ENCODE peak calls at places on chromosomes 7 and 10, in four cellular contexts. U is HepG2, I is K562, W is GM12878. L is an unnamed sample.

GRCh38 chr7:154953006-154953684 is 49.8 kb downstream of the PAXIP1 start:
- DNase-seq in U (peak), I (peak), W (no peak), L (peak)

GRCh38 chr7:134350682-134351081 is 34.0 kb upstream of the SLC35B4 start:
- DNase-seq in U (no peak), I (no peak), W (no peak), L (no peak)

GRCh38 chr10:88281592-88282268 is 301.4 kb downstream of the RNLS start:
- DNase-seq in U (no peak), I (no peak), W (no peak), L (no peak)

GRCh38 chr7:214410-215212 is 22.2 kb downstream of the FAM20C start:
- DNase-seq in U (no peak), I (no peak), W (no peak), L (no peak)

GRCh38 chr10:43401627-43402026 is 7.4 kb downstream of the HNRNPF start:
- DNase-seq in U (no peak), I (no peak), W (no peak), L (peak)

GRCh38 chr7:131830681-131831080 is 274.3 kb upstream of the PODXL start:
- DNase-seq in U (no peak), I (no peak), W (no peak), L (no peak)

GRCh38 chr10:5551531-5552375 is 27.0 kb downstream of the CALML3 start:
- DNase-seq in U (no peak), I (peak), W (peak), L (peak)

GRCh38 chr10:132698211-132698751 is 87.7 kb downstream of the NKX6-2 start:
- DNase-seq in U (no peak), I (no peak), W (no peak), L (peak)

GRCh38 chr10:33193867-33194521 is 140.5 kb downstream of the NRP1 start:
- DNase-seq in U (peak), I (no peak), W (no peak), L (no peak)

GRCh38 chr10:129959544-129960492 is 4.3 kb downstream of the EBF3 start:
- DNase-seq in U (no peak), I (no peak), W (no peak), L (no peak)

GRCh38 chr10:20623561-20623960 is 273.6 kb downstream of the NEBL start:
- DNase-seq in U (no peak), I (no peak), W (no peak), L (no peak)

GRCh38 chr7:99762680-99763327 is 21.2 kb downstream of the CYP3A4 start:
- DNase-seq in U (no peak), I (peak), W (no peak), L (no peak)

GRCh38 chr7:22989646-22990587 is 24.0 kb downstream of the HYCC1 start:
- DNase-seq in U (no peak), I (no peak), W (no peak), L (no peak)

GRCh38 chr7:130356121-130356759 is 11.6 kb downstream of the CPA5 start:
- DNase-seq in U (peak), I (no peak), W (no peak), L (peak)

GRCh38 chr10:109919224-109919623 is 4.1 kb downstream of the XPNPEP1 start:
- DNase-seq in U (no peak), I (no peak), W (no peak), L (no peak)

GRCh38 chr10:51139176-51139575 is 64.9 kb downstream of the PRKG1 start:
- DNase-seq in U (no peak), I (no peak), W (no peak), L (no peak)

GRCh38 chr7:136869006-136869961 is 832 bp downstream of the CHRM2 start:
- DNase-seq in U (no peak), I (no peak), W (no peak), L (peak)

GRCh38 chr10:96767611-96768010 is 47.3 kb upstream of the PIK3AP1 start:
- DNase-seq in U (no peak), I (no peak), W (no peak), L (no peak)

GRCh38 chr7:26398436-26399308 is 107.0 kb downstream of the SNX10 start:
- DNase-seq in U (no peak), I (peak), W (peak), L (peak)

GRCh38 chr10:4545077-4545476 is 280.9 kb upstream of the AKR1E2 start:
- DNase-seq in U (no peak), I (no peak), W (no peak), L (no peak)

GRCh38 chr7:117164578-117164977 is 158.3 kb downstream of the WNT2 start:
- DNase-seq in U (no peak), I (no peak), W (no peak), L (no peak)

GRCh38 chr7:157851501-157852067 is 514.8 kb downstream of the DNAJB6 start:
- DNase-seq in U (peak), I (no peak), W (no peak), L (peak)

GRCh38 chr7:24757799-24758275 is 573 bp upstream of the GSDME start:
- DNase-seq in U (peak), I (no peak), W (no peak), L (no peak)

GRCh38 chr7:98282727-98283126 is 1.2 kb downstream of the BRI3 start:
- DNase-seq in U (no peak), I (no peak), W (no peak), L (no peak)

GRCh38 chr10:98186681-98187080 is 52.2 kb downstream of the R3HCC1L start:
- DNase-seq in U (no peak), I (no peak), W (no peak), L (no peak)

GRCh38 chr7:21624320-21624719 is 81.5 kb downstream of the DNAH11 start:
- DNase-seq in U (no peak), I (no peak), W (no peak), L (no peak)

GRCh38 chr10:58017719-58018367 is 249.9 kb downstream of the IPMK start:
- DNase-seq in U (no peak), I (no peak), W (no peak), L (no peak)
- TF ChIP-seq TCF7 in U (no peak), I (no peak), W (no peak), L (no peak)

GRCh38 chr10:72658696-72659400 is 33.0 kb upstream of the MICU1 start:
- DNase-seq in U (no peak), I (no peak), W (no peak), L (no peak)
- TF ChIP-seq TCF7 in U (no peak), I (no peak), W (no peak), L (no peak)

GRCh38 chr10:54800677-54801480 is at the start of gene PCDH15:
- DNase-seq in U (peak), I (no peak), W (peak), L (peak)
- TF ChIP-seq TCF7 in U (no peak), I (no peak), W (no peak), L (no peak)

GRCh38 chr7:27647489-27647888 is 15.2 kb downstream of the HIBADH start:
- DNase-seq in U (no peak), I (no peak), W (no peak), L (no peak)

GRCh38 chr7:27651702-27652101 is 11.0 kb downstream of the HIBADH start:
- DNase-seq in U (no peak), I (no peak), W (no peak), L (no peak)

GRCh38 chr7:27650283-27650682 is 12.4 kb downstream of the HIBADH start:
- DNase-seq in U (no peak), I (no peak), W (no peak), L (no peak)

GRCh38 chr7:27642271-27642670 is 20.4 kb downstream of the HIBADH start:
- DNase-seq in U (no peak), I (no peak), W (no peak), L (no peak)

GRCh38 chr7:27647052-27647451 is 15.6 kb downstream of the HIBADH start:
- DNase-seq in U (no peak), I (no peak), W (no peak), L (no peak)
- TF ChIP-seq TCF7 in U (no peak), I (no peak), W (no peak), L (no peak)

GRCh38 chr7:156220701-156221100 is 408.4 kb upstream of the SHH start:
- DNase-seq in U (no peak), I (no peak), W (no peak), L (no peak)

GRCh38 chr7:156220078-156220605 is 407.9 kb upstream of the SHH start:
- DNase-seq in U (no peak), I (no peak), W (no peak), L (no peak)

GRCh38 chr7:156218544-156219306 is 406.5 kb upstream of the SHH start:
- DNase-seq in U (peak), I (no peak), W (no peak), L (no peak)

GRCh38 chr7:156219307-156220077 is 407.2 kb upstream of the SHH start:
- DNase-seq in U (no peak), I (no peak), W (no peak), L (no peak)

DNA sequence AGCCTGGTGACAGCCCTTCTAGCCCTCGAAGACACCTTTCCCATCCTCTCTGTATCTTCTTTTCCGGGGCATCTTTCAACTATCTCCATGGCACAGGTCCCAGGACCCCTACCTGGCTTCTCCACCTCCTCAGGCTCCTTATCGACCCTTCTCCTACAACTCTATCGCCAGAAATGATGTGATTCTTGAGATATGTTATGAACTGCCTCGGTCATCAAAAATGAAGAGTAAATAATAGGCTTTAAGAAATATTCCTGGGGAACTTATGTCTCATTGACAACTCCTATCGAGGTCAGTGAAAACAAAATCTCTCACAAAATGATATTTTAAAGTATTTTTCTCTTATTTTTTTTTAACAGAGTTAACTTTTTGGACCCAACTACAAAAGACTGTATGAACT is 405.5 kb upstream of the SHH start:
- DNase-seq in U (no peak), I (no peak), W (no peak), L (no peak)
- TF ChIP-seq TCF7 in U (no peak), I (no peak), W (no peak), L (no peak)

DNA sequence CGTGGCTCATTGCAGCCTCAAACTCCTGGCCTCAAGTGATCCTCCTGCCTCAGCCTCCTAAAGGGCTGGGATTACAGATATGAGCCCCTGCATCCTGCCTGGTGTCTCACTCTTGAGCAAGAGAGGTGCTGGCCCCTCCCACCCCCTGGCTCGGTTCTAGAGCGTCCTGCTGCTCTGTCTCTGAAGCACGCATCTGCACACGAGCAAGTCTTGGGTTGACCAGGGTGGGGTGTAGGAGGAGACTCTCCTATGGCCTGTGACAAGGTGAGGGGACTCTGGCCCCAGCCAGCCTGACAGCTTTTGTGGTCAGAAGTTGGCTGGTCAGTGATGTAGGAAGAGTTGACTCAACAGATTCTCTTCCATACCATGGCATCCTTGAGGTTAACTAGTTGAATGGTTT is 110.7 kb upstream of the CARD11 start:
- DNase-seq in U (no peak), I (no peak), W (no peak), L (no peak)
- TF ChIP-seq TCF7 in U (no peak), I (no peak), W (no peak), L (no peak)

GRCh38 chr7:46032936-46033335 is 111.9 kb upstream of the IGFBP3 start:
- DNase-seq in U (no peak), I (no peak), W (no peak), L (no peak)
- TF ChIP-seq TCF7 in U (no peak), I (no peak), W (no peak), L (no peak)

GRCh38 chr7:121953601-121954000 is 80.6 kb downstream of the PTPRZ1 start:
- DNase-seq in U (no peak), I (no peak), W (no peak), L (no peak)
- TF ChIP-seq TCF7 in U (no peak), I (no peak), W (no peak), L (no peak)